ENCODE peak calls at places on chromosome 6, in eight cellular contexts. D is A549, R is HEK293T, Q is A172, J is neural crest cell, A is gastrocnemius medialis, Z is COR-L47, B is HS-5. N is an unnamed sample.

GRCh38 chr6:835476-836160 is 142.7 kb upstream of the EXOC2 start:
- DNase-seq in D (peak), R (no peak), Q (peak), J (no peak), A (no peak), Z (no peak), B (no peak), N (no peak)

GRCh38 chr6:79180082-79180481 is 54.4 kb downstream of the HMGN3 start:
- DNase-seq in D (no peak), R (no peak), Q (no peak), J (no peak), A (no peak), Z (no peak), B (no peak), N (no peak)

GRCh38 chr6:90195094-90195793 is 101.4 kb downstream of the BACH2 start:
- DNase-seq in D (no peak), R (no peak), Q (no peak), J (no peak), A (no peak), Z (no peak), B (no peak), N (no peak)

GRCh38 chr6:109010703-109011102 is 83.9 kb downstream of the SESN1 start:
- DNase-seq in D (no peak), R (peak), Q (no peak), J (no peak), A (no peak), Z (peak), B (no peak), N (no peak)

GRCh38 chr6:166627875-166628849 is 1.1 kb upstream of the RPS6KA2 start:
- DNase-seq in D (peak), R (peak), Q (peak), J (peak), A (peak), Z (peak), B (no peak), N (peak)

GRCh38 chr6:155341130-155341828 is 27.0 kb upstream of the TFB1M start:
- DNase-seq in D (no peak), R (no peak), Q (peak), J (no peak), A (no peak), Z (no peak), B (peak), N (peak)

GRCh38 chr6:45479834-45480696 is 102.3 kb upstream of the SUPT3H start:
- DNase-seq in D (no peak), R (no peak), Q (no peak), J (no peak), A (no peak), Z (no peak), B (no peak), N (no peak)

GRCh38 chr6:66082914-66083313 is 375.9 kb upstream of the EYS start:
- DNase-seq in D (no peak), R (no peak), Q (no peak), J (no peak), A (no peak), Z (no peak), B (no peak), N (no peak)

GRCh38 chr6:1216488-1216974 is 95.4 kb upstream of the FOXQ1 start:
- DNase-seq in D (no peak), R (no peak), Q (no peak), J (no peak), A (no peak), Z (no peak), B (no peak), N (no peak)